ENCODE peak calls at places on chromosomes 6 and 20, in seven cellular contexts. J, L, K, U, N, S and G are unnamed samples.

GRCh38 chr20:9514072-9514460 is 324 bp upstream of the LAMP5 start:
- DNase-seq in J (no peak), L (no peak), K (peak; percentile 31), U (no peak), N (no peak), S (no peak), G (no peak)

GRCh38 chr6:170532867-170533488 is 20.1 kb downstream of the PSMB1 start:
- DNase-seq in J (no peak), L (no peak), K (no peak), U (no peak), N (no peak), S (peak; percentile 6), G (no peak)

GRCh38 chr20:62819494-62820174 is 2.8 kb downstream of the COL9A3 start:
- DNase-seq in J (no peak), L (peak; percentile 55), K (no peak), U (no peak), N (no peak), S (no peak), G (no peak)

GRCh38 chr20:64113796-64114355 is 6.5 kb upstream of the NPBWR2 start:
- DNase-seq in J (no peak), L (no peak), K (no peak), U (no peak), N (no peak), S (no peak), G (peak; percentile 38)

GRCh38 chr6:3455490-3456394 is 1.1 kb downstream of the SLC22A23 start:
- DNase-seq in J (peak; percentile 11), L (no peak), K (peak; percentile 55), U (peak; percentile 44), N (peak; percentile 26), S (no peak), G (peak; percentile 48)

GRCh38 chr6:126143650-126144260 is 157.4 kb downstream of the TRMT11 start:
- DNase-seq in J (no peak), L (peak; percentile 65), K (peak; percentile 91), U (no peak), N (no peak), S (peak; percentile 53), G (no peak)

GRCh38 chr20:11195169-11195568 is 521.4 kb upstream of the JAG1 start:
- DNase-seq in J (no peak), L (no peak), K (no peak), U (no peak), N (peak; percentile 13), S (no peak), G (peak; percentile 36)

GRCh38 chr6:156919819-156920379 is 142.7 kb downstream of the ARID1B start:
- DNase-seq in J (no peak), L (no peak), K (peak; percentile 58), U (no peak), N (no peak), S (no peak), G (no peak)

GRCh38 chr6:24829657-24830056 is 30.9 kb upstream of the ARMH2 start:
- DNase-seq in J (no peak), L (no peak), K (no peak), U (no peak), N (no peak), S (no peak), G (no peak)

GRCh38 chr6:24824142-24824755 is 25.5 kb upstream of the ARMH2 start:
- DNase-seq in J (no peak), L (no peak), K (no peak), U (no peak), N (no peak), S (no peak), G (no peak)

GRCh38 chr6:24825130-24825630 is 26.5 kb upstream of the ARMH2 start:
- DNase-seq in J (no peak), L (no peak), K (no peak), U (no peak), N (no peak), S (no peak), G (no peak)

GRCh38 chr6:24827970-24828369 is 29.3 kb upstream of the ARMH2 start:
- DNase-seq in J (no peak), L (no peak), K (no peak), U (no peak), N (no peak), S (no peak), G (no peak)

DNA sequence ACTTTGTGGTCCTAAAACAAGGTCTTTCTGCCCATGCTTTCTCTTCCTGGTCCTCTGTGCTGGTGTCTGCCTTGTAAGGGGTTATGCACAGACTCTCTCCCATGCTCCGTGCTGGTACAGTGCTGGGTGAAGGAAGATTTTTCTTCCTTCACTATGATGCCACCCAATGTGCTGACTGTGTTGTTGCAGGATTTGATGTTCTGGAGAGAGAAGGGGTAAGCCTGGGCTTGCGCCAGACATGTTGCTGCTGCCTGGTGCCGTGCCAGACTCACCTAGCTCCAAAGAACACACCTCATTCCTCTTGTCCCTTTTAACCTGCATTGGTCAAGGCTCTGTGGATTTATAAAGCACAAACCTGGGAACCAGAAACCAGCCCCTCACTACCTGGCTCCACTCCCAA is 28.4 kb upstream of the ARMH2 start:
- DNase-seq in J (no peak), L (no peak), K (peak; percentile 10), U (no peak), N (no peak), S (no peak), G (no peak)
- TF ChIP-seq CTCF in J (no peak), L (no peak), K (no peak), U (no peak), N (no peak), S (no peak), G (no peak)

GRCh38 chr20:41247523-41248370 is 69.8 kb downstream of the ZHX3 start:
- DNase-seq in J (no peak), L (no peak), K (no peak), U (no peak), N (no peak), S (no peak), G (no peak)

GRCh38 chr20:41248371-41249024 is 69.0 kb downstream of the ZHX3 start:
- DNase-seq in J (no peak), L (peak; percentile 46), K (no peak), U (no peak), N (peak; percentile 32), S (peak; percentile 28), G (no peak)

GRCh38 chr20:41249371-41249770 is 68.2 kb downstream of the ZHX3 start:
- DNase-seq in J (peak; percentile 9), L (peak; percentile 86), K (peak; percentile 19), U (no peak), N (peak; percentile 57), S (peak; percentile 88), G (peak; percentile 88)

GRCh38 chr20:41245086-41245707 is 72.3 kb downstream of the ZHX3 start:
- DNase-seq in J (no peak), L (peak; percentile 47), K (peak; percentile 87), U (peak; percentile 24), N (peak; percentile 42), S (no peak), G (no peak)

DNA sequence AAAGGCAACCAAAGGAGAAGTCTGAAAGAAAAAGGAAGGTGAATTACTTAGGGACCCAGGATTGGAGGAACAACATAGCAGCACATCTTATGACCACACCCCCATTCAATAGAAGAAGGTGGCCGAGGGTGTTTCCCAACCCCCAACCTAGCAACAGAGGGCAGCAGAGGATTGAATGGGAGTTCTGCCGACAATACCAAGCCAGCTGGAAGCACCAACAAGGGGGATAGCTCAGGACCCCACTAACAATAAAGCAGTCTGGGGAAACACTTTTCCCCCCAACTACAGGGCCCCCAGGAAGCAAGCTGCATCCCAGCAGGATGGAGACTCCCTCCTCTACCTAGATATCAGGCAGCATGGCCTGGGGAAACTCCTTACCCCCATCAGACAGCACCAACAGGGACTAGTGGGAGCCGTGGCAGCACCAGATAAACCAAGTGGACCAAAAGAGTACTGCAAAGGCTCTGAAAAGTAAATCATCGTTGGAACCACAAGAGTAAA is 67.7 kb downstream of the ZHX3 start:
- DNase-seq in J (peak; percentile 16), L (peak; percentile 29), K (peak; percentile 77), U (peak; percentile 71), N (peak; percentile 32), S (peak; percentile 25), G (peak; percentile 61)
- TF ChIP-seq CTCF in J (peak; percentile 44), L (peak; percentile 38), K (peak; percentile 59), U (peak; percentile 41), N (peak; percentile 37), S (peak; percentile 10), G (peak; percentile 24)

GRCh38 chr20:40811004-40811403 is 122.0 kb upstream of the MAFB start:
- DNase-seq in J (no peak), L (no peak), K (no peak), U (no peak), N (no peak), S (no peak), G (no peak)

GRCh38 chr20:40812415-40813212 is 123.6 kb upstream of the MAFB start:
- DNase-seq in J (no peak), L (no peak), K (no peak), U (no peak), N (no peak), S (no peak), G (no peak)

GRCh38 chr20:40813213-40813510 is 124.1 kb upstream of the MAFB start:
- DNase-seq in J (no peak), L (no peak), K (no peak), U (no peak), N (no peak), S (no peak), G (no peak)

GRCh38 chr20:40810336-40810735 is 121.3 kb upstream of the MAFB start:
- DNase-seq in J (no peak), L (no peak), K (no peak), U (no peak), N (no peak), S (no peak), G (no peak)

DNA sequence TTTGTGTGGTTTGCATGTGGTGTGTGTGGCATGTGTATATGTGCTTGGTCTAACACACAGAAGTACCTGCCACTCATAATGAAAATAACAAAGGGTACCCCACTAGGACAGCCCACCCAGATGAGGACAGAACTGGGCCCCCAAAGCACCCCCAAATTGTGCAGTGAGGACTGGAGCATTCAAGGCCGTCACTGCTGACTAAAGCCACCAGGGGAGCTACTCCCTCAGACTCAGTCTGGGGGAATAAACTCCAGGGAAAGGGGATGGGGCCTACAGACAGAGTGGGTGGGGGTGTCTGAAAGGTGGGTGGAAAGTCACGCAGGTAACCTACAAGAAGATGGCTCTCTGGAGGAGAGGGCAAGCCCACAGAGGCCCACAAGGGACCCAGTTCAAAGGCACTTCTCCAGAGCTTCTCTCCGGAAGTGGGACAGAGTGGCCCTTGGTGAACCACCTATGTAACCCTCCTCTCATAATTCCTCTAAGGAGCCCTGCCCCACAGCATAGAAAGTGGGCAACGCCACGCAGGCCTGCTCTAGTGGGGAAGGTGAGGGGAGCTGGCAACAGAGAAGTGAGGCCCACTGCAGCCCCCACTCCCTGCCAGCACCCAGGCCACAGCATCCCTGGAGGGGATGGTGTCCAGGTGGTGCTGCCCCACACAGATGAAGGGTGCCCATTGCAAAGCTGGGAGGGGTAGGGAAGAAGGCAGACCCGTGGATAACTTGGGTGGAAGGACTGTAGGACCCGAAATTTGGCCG is 122.8 kb upstream of the MAFB start:
- DNase-seq in J (no peak), L (no peak), K (no peak), U (no peak), N (no peak), S (no peak), G (no peak)
- TF ChIP-seq CTCF in J (no peak), L (no peak), K (peak; percentile 25), U (no peak), N (no peak), S (no peak), G (no peak)

GRCh38 chr6:107657755-107658461 is 166.2 kb downstream of the SCML4 start:
- DNase-seq in J (no peak), L (peak; percentile 71), K (no peak), U (no peak), N (peak; percentile 46), S (peak; percentile 73), G (peak; percentile 83)

GRCh38 chr6:107661291-107661690 is 162.8 kb downstream of the SCML4 start:
- DNase-seq in J (no peak), L (no peak), K (no peak), U (no peak), N (no peak), S (no peak), G (no peak)

GRCh38 chr6:107657373-107657754 is 166.7 kb downstream of the SCML4 start:
- DNase-seq in J (no peak), L (no peak), K (no peak), U (no peak), N (no peak), S (no peak), G (no peak)

GRCh38 chr6:107660839-107661238 is 163.3 kb downstream of the SCML4 start:
- DNase-seq in J (no peak), L (no peak), K (no peak), U (no peak), N (no peak), S (no peak), G (peak; percentile 55)

GRCh38 chr6:107658920-107659879 is 164.9 kb downstream of the SCML4 start:
- DNase-seq in J (no peak), L (no peak), K (no peak), U (no peak), N (no peak), S (no peak), G (no peak)
- TF ChIP-seq CTCF in J (no peak), L (no peak), K (no peak), U (no peak), N (no peak), S (no peak), G (no peak)